ENCODE peak calls at places on chromosomes 13 and 19, in seven cellular contexts. J is GM23248, A is A673, S is uterus, R is BE2C, D is ovary, I is endothelial cell of umbilical vein. W is an unnamed sample.

GRCh38 chr19:369256-369655 is 24.7 kb upstream of the MIER2 start:
- DNase-seq in R (no peak), J (no peak), D (no peak), S (no peak), I (no peak), A (no peak), W (no peak)

GRCh38 chr13:73429691-73430090 is 370.9 kb downstream of the KLF5 start:
- DNase-seq in J (peak; percentile 42), S (no peak), R (no peak), I (no peak), A (no peak), D (no peak), W (no peak)

GRCh38 chr19:41545547-41545946 is 30.4 kb upstream of the CEACAM21 start:
- DNase-seq in D (no peak), R (no peak), J (no peak), S (no peak), I (no peak), A (no peak), W (no peak)

GRCh38 chr13:42110410-42111155 is 62.1 kb downstream of the DGKH start:
- DNase-seq in S (no peak), D (no peak), R (peak; percentile 29), I (peak; percentile 84), J (peak; percentile 82), A (peak; percentile 80), W (peak; percentile 40)

GRCh38 chr13:111911754-111912452 is 155.0 kb upstream of the SOX1 start:
- DNase-seq in R (no peak), S (no peak), J (no peak), I (no peak), A (no peak), D (no peak), W (no peak)

GRCh38 chr19:29569038-29569911 is 36.8 kb upstream of the POP4 start:
- DNase-seq in R (no peak), A (no peak), S (no peak), I (no peak), D (no peak), J (no peak), W (no peak)

GRCh38 chr13:93146584-93147292 is 79.9 kb upstream of the GPC6 start:
- DNase-seq in A (no peak), D (no peak), S (no peak), J (peak; percentile 47), I (no peak), R (no peak), W (no peak)

GRCh38 chr19:2720777-2721569 is at the start of gene DIRAS1:
- DNase-seq in S (no peak), J (peak; percentile 26), R (peak; percentile 54), D (no peak), A (no peak), I (no peak), W (no peak)

GRCh38 chr13:48138270-48138669 is 43.4 kb upstream of the MED4 start:
- DNase-seq in S (no peak), A (no peak), D (no peak), R (no peak), J (no peak), I (no peak), W (no peak)

GRCh38 chr13:93765811-93766210 is 539.2 kb downstream of the GPC6 start:
- DNase-seq in A (no peak), I (no peak), D (no peak), R (no peak), S (no peak), J (no peak), W (no peak)

GRCh38 chr19:16462757-16463250 is 9.0 kb downstream of the EPS15L1 start:
- DNase-seq in I (no peak), A (no peak), D (no peak), R (no peak), J (peak; percentile 68), S (no peak), W (no peak)

GRCh38 chr13:44104969-44105368 is 225.3 kb downstream of the LACC1 start:
- DNase-seq in S (no peak), R (no peak), J (no peak), D (no peak), A (no peak), I (no peak), W (no peak)

GRCh38 chr19:4456566-4456842 is 1.1 kb downstream of the UBXN6 start:
- DNase-seq in S (no peak), J (peak; percentile 89), A (peak; percentile 76), I (peak; percentile 63), D (no peak), R (peak; percentile 47), W (peak; percentile 54)

GRCh38 chr13:95411641-95412040 is 110.4 kb upstream of the ABCC4 start:
- DNase-seq in R (no peak), A (no peak), J (peak; percentile 9), S (no peak), I (no peak), D (no peak), W (no peak)

GRCh38 chr19:1250374-1251232 is 2.2 kb downstream of the MIDN start:
- DNase-seq in D (peak; percentile 73), S (peak; percentile 63), A (peak; percentile 86), J (peak; percentile 76), R (peak; percentile 90), I (peak; percentile 54), W (peak; percentile 76)

GRCh38 chr19:46392252-46392801 is 21.0 kb downstream of the CCDC8 start:
- DNase-seq in I (no peak), R (no peak), A (peak; percentile 74), D (no peak), S (no peak), J (peak; percentile 61), W (no peak)
- H3K36me3 ChIP-seq in I (peaks cover 32% of the 10 kb centered on the region), R (peaks cover 44% of the 10 kb centered on the region), A (peaks cover 44% of the 10 kb centered on the region), D (no peaks in the 10 kb centered on the region), S (no peaks in the 10 kb centered on the region), J (peaks cover 16% of the 10 kb centered on the region), W (peaks cover 46% of the 10 kb centered on the region)

GRCh38 chr13:100904293-100904976 is 229.8 kb upstream of the TMTC4 start:
- DNase-seq in A (no peak), I (no peak), S (no peak), R (no peak), J (no peak), D (no peak), W (no peak)
- H3K4me1 ChIP-seq in A (no peaks in the 10 kb centered on the region), I (no peaks in the 10 kb centered on the region), S (no peaks in the 10 kb centered on the region), R (no peaks in the 10 kb centered on the region), J (peaks cover 1% of the 10 kb centered on the region), D (no peaks in the 10 kb centered on the region), W (no peaks in the 10 kb centered on the region)

DNA sequence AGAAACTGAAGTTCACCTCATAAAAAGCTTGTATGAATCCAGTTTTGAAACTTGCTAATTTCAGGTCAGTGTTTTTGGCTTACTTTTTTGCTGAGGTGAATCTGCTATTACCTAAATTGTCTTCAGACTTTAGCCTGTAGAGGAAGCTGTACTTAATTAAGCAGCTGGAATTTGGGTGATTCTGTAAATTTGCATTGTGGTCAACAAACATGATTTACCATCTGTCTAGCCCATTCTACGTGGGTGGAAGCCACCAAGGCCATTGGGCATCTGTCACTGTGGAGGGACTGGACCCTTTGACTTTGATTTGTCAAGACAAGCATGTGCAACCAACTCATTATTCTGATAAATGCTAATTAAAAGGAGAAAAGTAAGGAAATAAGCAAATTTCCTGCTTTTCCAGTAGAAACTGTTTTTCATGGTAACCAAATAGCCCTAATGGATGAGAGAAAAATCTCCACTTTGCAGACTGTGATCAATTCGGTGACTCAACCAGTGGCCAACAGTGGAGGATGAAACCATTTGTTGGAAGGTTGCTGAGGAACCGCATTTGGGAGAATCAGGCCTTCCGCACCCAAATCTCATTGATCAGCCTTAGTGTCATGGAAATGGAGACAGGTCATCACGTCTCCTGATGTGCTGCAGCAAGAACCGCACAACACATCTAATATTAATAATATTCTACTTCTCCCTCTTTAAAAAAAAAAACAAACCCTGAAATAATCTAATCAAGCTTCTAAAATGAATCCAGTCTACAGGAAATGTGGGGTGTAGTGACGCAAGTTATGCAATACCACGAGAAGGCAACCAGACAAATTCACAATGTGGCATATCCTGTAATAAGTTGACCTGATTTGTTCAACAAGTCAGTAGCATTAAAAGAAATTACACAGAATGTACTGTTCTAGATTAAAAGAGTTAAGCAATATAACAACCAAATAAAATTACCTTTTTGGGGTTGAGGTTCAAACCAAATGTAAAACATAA is 54.3 kb downstream of the GARRE1 start:
- DNase-seq in R (no peak), D (no peak), A (peak; percentile 20), J (peak; percentile 27), I (no peak), S (no peak), W (no peak)
- H3K9me3 ChIP-seq in R (no peaks in the 10 kb centered on the region), D (no peaks in the 10 kb centered on the region), A (no peaks in the 10 kb centered on the region), J (no peaks in the 10 kb centered on the region), I (no peaks in the 10 kb centered on the region), S (no peaks in the 10 kb centered on the region), W (no peaks in the 10 kb centered on the region)

DNA sequence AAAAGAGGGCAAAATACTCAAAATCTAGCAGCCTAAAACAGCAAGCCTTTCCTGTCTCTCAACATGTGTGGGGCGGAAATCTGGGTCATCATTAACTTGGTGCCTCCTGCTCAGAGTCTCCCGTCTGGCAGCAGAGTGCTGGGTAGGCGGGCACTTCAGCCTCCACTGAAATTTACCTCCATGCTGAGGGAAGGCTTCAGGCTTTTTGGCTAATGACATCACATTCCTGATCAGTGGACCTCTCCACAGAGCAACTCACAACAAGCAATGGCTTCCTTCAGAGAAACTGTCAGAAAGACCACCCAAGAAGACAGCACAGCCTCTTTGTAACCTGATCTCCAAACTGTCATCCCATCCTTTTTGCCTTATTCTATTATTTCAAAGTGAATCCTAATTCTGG is 1109.0 kb downstream of the UQCRFS1 start:
- DNase-seq in A (peak; percentile 3), S (no peak), J (no peak), I (no peak), R (no peak), D (no peak), W (no peak)
- H3K36me3 ChIP-seq in A (no peaks in the 10 kb centered on the region), S (no peaks in the 10 kb centered on the region), J (no peaks in the 10 kb centered on the region), I (no peaks in the 10 kb centered on the region), R (no peaks in the 10 kb centered on the region), D (no peaks in the 10 kb centered on the region), W (no peaks in the 10 kb centered on the region)